ENCODE peak calls at places on chromosome 6, in eight cellular contexts. X, L, D, P, O, T, C and A are unnamed samples.

GRCh38 chr6:105692630-105693212 is 289.8 kb upstream of the PREP start:
- DNase-seq in X (no peak), L (no peak), D (no peak), P (no peak), O (no peak), T (no peak), C (no peak), A (peak; percentile 30)

GRCh38 chr6:125507987-125508655 is 206.4 kb upstream of the HDDC2 start:
- DNase-seq in X (no peak), L (no peak), D (no peak), P (no peak), O (no peak), T (peak; percentile 6), C (peak; percentile 61), A (no peak)

GRCh38 chr6:63458480-63459115 is 113.7 kb upstream of the LOC128125822 start:
- DNase-seq in X (peak; percentile 58), L (no peak), D (peak; percentile 9), P (no peak), O (no peak), T (no peak), C (peak; percentile 99), A (no peak)

GRCh38 chr6:31834367-31834703 is 6.8 kb downstream of the HSPA1B start:
- DNase-seq in X (peak; percentile 77), L (peak; percentile 87), D (peak; percentile 50), P (peak; percentile 77), O (peak; percentile 99), T (no peak), C (peak; percentile 92), A (peak; percentile 93)

GRCh38 chr6:156760377-156760776 is 16.8 kb upstream of the ARID1B start:
- DNase-seq in X (no peak), L (no peak), D (no peak), P (no peak), O (no peak), T (no peak), C (no peak), A (no peak)

GRCh38 chr6:161140554-161140875 is 133.3 kb downstream of the AGPAT4 start:
- DNase-seq in X (no peak), L (peak; percentile 45), D (no peak), P (no peak), O (no peak), T (no peak), C (no peak), A (no peak)

GRCh38 chr6:42137192-42137753 is 5.1 kb downstream of the C6orf132 start:
- DNase-seq in X (no peak), L (peak; percentile 65), D (no peak), P (no peak), O (no peak), T (peak; percentile 57), C (peak; percentile 92), A (no peak)

GRCh38 chr6:80356545-80356944 is 250.1 kb downstream of the BCKDHB start:
- DNase-seq in X (no peak), L (no peak), D (no peak), P (no peak), O (no peak), T (no peak), C (no peak), A (no peak)

GRCh38 chr6:31622678-31623077 is 2.2 kb downstream of the PRRC2A start:
- DNase-seq in X (no peak), L (no peak), D (no peak), P (no peak), O (no peak), T (no peak), C (no peak), A (peak; percentile 65)

GRCh38 chr6:156848533-156848932 is 71.4 kb downstream of the ARID1B start:
- DNase-seq in X (no peak), L (no peak), D (no peak), P (no peak), O (peak; percentile 66), T (peak; percentile 83), C (no peak), A (peak; percentile 66)

GRCh38 chr6:39197521-39198500 is 31.5 kb downstream of the KCNK5 start:
- DNase-seq in X (no peak), L (no peak), D (no peak), P (no peak), O (no peak), T (no peak), C (no peak), A (no peak)

GRCh38 chr6:134347916-134348805 is 30.2 kb upstream of the SGK1 start:
- DNase-seq in X (no peak), L (no peak), D (no peak), P (no peak), O (no peak), T (no peak), C (no peak), A (no peak)

GRCh38 chr6:16199792-16200191 is 38.6 kb upstream of the GMPR start:
- DNase-seq in X (no peak), L (no peak), D (no peak), P (no peak), O (no peak), T (no peak), C (no peak), A (no peak)

GRCh38 chr6:36938536-36938935 is 16.0 kb upstream of the PI16 start:
- DNase-seq in X (no peak), L (no peak), D (no peak), P (no peak), O (no peak), T (no peak), C (no peak), A (no peak)

GRCh38 chr6:106609699-106610098 is 19.6 kb downstream of the RTN4IP1 start:
- DNase-seq in X (no peak), L (no peak), D (no peak), P (peak; percentile 21), O (peak; percentile 32), T (no peak), C (peak; percentile 52), A (peak; percentile 60)

DNA sequence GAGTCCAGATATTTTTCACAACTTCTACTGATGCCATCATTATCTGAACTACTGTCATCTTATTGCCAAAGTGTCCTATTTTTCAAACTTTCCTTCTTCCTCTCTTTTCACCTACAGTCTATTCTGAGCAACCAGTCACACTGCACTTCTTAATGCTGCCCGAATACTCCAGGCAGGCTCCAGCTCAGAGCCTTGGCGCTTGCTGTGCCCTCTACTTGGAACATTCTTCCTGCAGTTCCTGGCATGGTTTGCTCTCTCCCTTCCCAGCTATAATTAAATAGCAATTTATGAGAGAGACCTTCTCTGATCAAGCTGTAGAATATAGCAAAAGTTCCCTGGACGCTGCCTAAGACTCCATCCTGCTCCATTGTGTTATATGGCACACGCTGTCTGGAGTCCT is 831.6 kb downstream of the QKI start:
- DNase-seq in X (no peak), L (no peak), D (no peak), P (no peak), O (no peak), T (no peak), C (no peak), A (no peak)
- TF ChIP-seq MAX in X (no peak), L (no peak), D (no peak), P (no peak), O (no peak), T (no peak), C (no peak), A (no peak)

DNA sequence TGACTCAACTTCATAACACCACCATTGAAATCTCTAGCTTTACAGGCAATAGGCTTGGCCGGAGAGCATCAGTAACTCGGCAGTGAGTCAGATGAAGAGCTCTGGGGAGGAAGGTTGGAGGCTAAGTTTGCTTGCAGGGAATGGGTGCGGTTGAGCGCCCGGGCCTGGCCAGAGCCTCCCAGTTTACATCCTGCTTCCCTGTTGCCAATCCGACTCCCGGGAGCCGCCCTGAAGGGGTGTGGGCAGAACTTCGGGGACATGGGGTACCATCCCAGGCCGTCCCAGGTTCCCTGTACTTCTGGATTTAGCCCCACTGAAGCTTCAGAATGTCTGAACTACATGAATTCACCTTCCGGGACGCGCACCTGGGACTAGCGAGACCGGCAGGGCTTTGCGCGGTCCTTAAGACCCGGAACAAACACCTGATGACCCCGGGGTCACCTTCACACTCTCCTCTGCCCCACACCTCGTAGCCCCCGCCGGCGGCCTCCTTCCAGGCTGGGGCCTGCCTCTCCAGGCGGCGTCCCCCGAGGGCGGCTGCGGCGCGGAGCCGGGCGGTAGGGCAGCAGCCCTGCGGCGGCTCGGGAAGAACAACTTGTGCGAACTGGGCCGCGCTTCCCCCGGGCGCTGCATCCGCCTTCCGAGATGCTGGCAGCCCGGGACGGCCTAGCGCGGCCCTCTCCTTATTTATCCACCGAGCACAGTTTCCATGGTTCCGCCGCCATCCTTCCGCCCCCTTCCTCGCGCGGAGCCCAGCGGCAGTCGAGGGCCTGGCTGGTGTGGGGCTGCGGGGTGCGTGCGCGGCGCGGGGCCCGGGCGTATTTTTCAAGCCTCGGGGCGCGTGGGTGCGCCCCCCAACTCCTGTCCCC is 56.6 kb upstream of the RREB1 start:
- DNase-seq in X (no peak), L (peak; percentile 81), D (no peak), P (no peak), O (no peak), T (peak; percentile 21), C (no peak), A (peak; percentile 93)
- TF ChIP-seq POLR2A in X (no peak), L (peak; percentile 42), D (no peak), P (no peak), O (no peak), T (no peak), C (no peak), A (no peak)

DNA sequence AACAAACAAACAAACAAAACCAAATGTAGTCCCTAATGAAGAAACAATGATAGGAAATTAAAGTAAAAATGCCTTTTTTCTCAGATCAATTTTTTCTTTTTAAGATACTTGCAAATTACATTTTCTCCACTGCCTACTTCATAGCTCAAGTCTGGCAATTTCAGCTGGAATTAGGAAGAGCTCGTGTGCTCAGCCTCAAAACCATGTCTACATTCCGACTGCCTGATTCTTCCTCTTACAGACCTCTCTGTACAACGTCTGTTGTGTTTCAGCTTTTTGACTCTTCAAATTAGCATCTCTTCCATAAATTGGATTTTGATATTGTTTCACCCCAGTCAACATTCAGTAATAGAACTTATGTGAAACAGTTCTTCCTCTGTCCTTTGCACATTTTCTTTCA is 9.3 kb upstream of the EDN1 start:
- DNase-seq in X (no peak), L (no peak), D (no peak), P (no peak), O (no peak), T (no peak), C (no peak), A (no peak)
- TF ChIP-seq MAX in X (no peak), L (no peak), D (no peak), P (no peak), O (no peak), T (no peak), C (no peak), A (no peak)

GRCh38 chr6:87699576-87699975 is 2.5 kb downstream of the AKIRIN2 start:
- DNase-seq in X (no peak), L (no peak), D (no peak), P (no peak), O (no peak), T (peak; percentile 31), C (no peak), A (no peak)

GRCh38 chr6:87701676-87702588 is at the start of gene AKIRIN2:
- DNase-seq in X (peak; percentile 67), L (peak; percentile 95), D (peak; percentile 97), P (peak; percentile 98), O (peak; percentile 99), T (peak; percentile 100), C (peak; percentile 98), A (peak; percentile 100)

GRCh38 chr6:87700351-87700728 is 1.7 kb downstream of the AKIRIN2 start:
- DNase-seq in X (no peak), L (no peak), D (no peak), P (no peak), O (peak; percentile 12), T (no peak), C (no peak), A (no peak)

GRCh38 chr6:87702589-87702945 is 534 bp upstream of the AKIRIN2 start:
- DNase-seq in X (no peak), L (no peak), D (no peak), P (peak; percentile 52), O (peak; percentile 45), T (no peak), C (peak; percentile 49), A (peak; percentile 76)

GRCh38 chr6:87700729-87701675 is 1.0 kb downstream of the AKIRIN2 start:
- DNase-seq in X (peak; percentile 44), L (peak; percentile 52), D (peak; percentile 43), P (no peak), O (peak; percentile 88), T (peak; percentile 72), C (peak; percentile 73), A (peak; percentile 81)
- TF ChIP-seq POLR2A in X (no peak), L (peak; percentile 27), D (peak; percentile 61), P (no peak), O (no peak), T (no peak), C (no peak), A (no peak)